ENCODE peak calls at places on chromosomes 13 and 19, in eight cellular contexts. I, M, Z, C, T, O, W and D are unnamed samples.

GRCh38 chr13:45950343-45950995 is 98.9 kb upstream of the SIAH3 start:
- DNase-seq in I (peak; percentile 22), M (no peak), Z (no peak), C (no peak), T (no peak), O (no peak), W (no peak), D (no peak)

GRCh38 chr19:9995079-9995478 is 15.2 kb downstream of the COL5A3 start:
- DNase-seq in I (no peak), M (no peak), Z (no peak), C (no peak), T (no peak), O (no peak), W (no peak), D (no peak)

GRCh38 chr19:33385956-33386355 is 12.4 kb downstream of the CEBPG start:
- DNase-seq in I (no peak), M (no peak), Z (no peak), C (no peak), T (no peak), O (no peak), W (no peak), D (no peak)

GRCh38 chr13:37595162-37595561 is 3.4 kb downstream of the POSTN start:
- DNase-seq in I (peak; percentile 36), M (no peak), Z (no peak), C (no peak), T (no peak), O (no peak), W (peak; percentile 46), D (no peak)

GRCh38 chr13:110520431-110521295 is 40.9 kb downstream of the RAB20 start:
- DNase-seq in I (peak; percentile 79), M (no peak), Z (no peak), C (no peak), T (no peak), O (no peak), W (peak; percentile 86), D (no peak)

GRCh38 chr19:3501780-3502179 is 1.3 kb upstream of the DOHH start:
- DNase-seq in I (no peak), M (no peak), Z (no peak), C (no peak), T (no peak), O (no peak), W (no peak), D (no peak)

GRCh38 chr13:51148952-51149573 is 38.0 kb upstream of the C13orf42 start:
- DNase-seq in I (peak; percentile 47), M (no peak), Z (peak; percentile 51), C (no peak), T (peak; percentile 38), O (no peak), W (peak; percentile 60), D (no peak)

GRCh38 chr19:10193666-10194499 is 870 bp downstream of the DNMT1 start:
- DNase-seq in I (peak; percentile 45), M (no peak), Z (peak; percentile 3), C (no peak), T (no peak), O (no peak), W (peak; percentile 58), D (no peak)

GRCh38 chr13:24693862-24694471 is 13.8 kb downstream of the ATP12A start:
- DNase-seq in I (peak; percentile 58), M (no peak), Z (peak; percentile 57), C (no peak), T (peak; percentile 47), O (no peak), W (peak; percentile 31), D (peak; percentile 24)

GRCh38 chr13:99686157-99686572 is 184.9 kb downstream of the TM9SF2 start:
- DNase-seq in I (no peak), M (no peak), Z (no peak), C (no peak), T (no peak), O (no peak), W (peak; percentile 12), D (no peak)

GRCh38 chr13:36366023-36366422 is 19.8 kb upstream of the SPART start:
- DNase-seq in I (no peak), M (no peak), Z (no peak), C (no peak), T (no peak), O (no peak), W (peak; percentile 37), D (no peak)

GRCh38 chr19:49150106-49150943 is 4.9 kb downstream of the HRC start:
- DNase-seq in I (peak; percentile 23), M (no peak), Z (peak; percentile 90), C (peak; percentile 51), T (peak; percentile 82), O (peak; percentile 29), W (peak; percentile 69), D (no peak)

GRCh38 chr13:106329941-106330340 is 205.5 kb downstream of the EFNB2 start:
- DNase-seq in I (no peak), M (no peak), Z (no peak), C (no peak), T (no peak), O (no peak), W (no peak), D (no peak)

GRCh38 chr19:50759886-50760285 is 10.4 kb upstream of the GPR32 start:
- DNase-seq in I (peak; percentile 13), M (no peak), Z (no peak), C (no peak), T (no peak), O (no peak), W (peak; percentile 17), D (peak; percentile 8)

GRCh38 chr19:40603071-40603718 is 2.0 kb downstream of the LTBP4 start:
- DNase-seq in I (peak; percentile 52), M (no peak), Z (no peak), C (no peak), T (no peak), O (no peak), W (peak; percentile 36), D (no peak)

GRCh38 chr13:99382428-99383133 is 75.4 kb upstream of the GPR183 start:
- DNase-seq in I (no peak), M (no peak), Z (no peak), C (peak; percentile 23), T (no peak), O (peak; percentile 32), W (no peak), D (no peak)

GRCh38 chr13:90938848-90939247 is 408.6 kb upstream of the MIR17HG start:
- DNase-seq in I (peak; percentile 57), M (no peak), Z (no peak), C (no peak), T (no peak), O (no peak), W (no peak), D (no peak)

GRCh38 chr13:79735228-79735627 is 254.3 kb downstream of the NDFIP2 start:
- DNase-seq in I (no peak), M (no peak), Z (no peak), C (no peak), T (no peak), O (no peak), W (peak; percentile 63), D (no peak)

GRCh38 chr19:33676999-33677665 is 55.4 kb downstream of the CHST8 start:
- DNase-seq in I (no peak), M (no peak), Z (no peak), C (no peak), T (no peak), O (no peak), W (no peak), D (no peak)

GRCh38 chr13:57630661-57631606 is 610 bp upstream of the PCDH17 start:
- DNase-seq in I (peak; percentile 36), M (no peak), Z (no peak), C (no peak), T (peak; percentile 25), O (no peak), W (no peak), D (no peak)

GRCh38 chr13:113724016-113724758 is 34.8 kb upstream of the TMEM255B start:
- DNase-seq in I (no peak), M (no peak), Z (no peak), C (no peak), T (no peak), O (no peak), W (no peak), D (no peak)